ENCODE peak calls at places on chromosomes 12 and 14, in ten cellular contexts. One of them, this sample, is unnamed.

GRCh38 chr12:57722716-57723629 is 15.6 kb downstream of the AGAP2 start:
- DNase-seq in non-pigmented ciliary epithelial cell: no peak
- DNase-seq in left ventricle myocardium inferior: no peak
- DNase-seq in cardiac muscle cell: no peak
- DNase-seq in activated B cell treated with CpG ODN at 0.5 μM for 24 hours: no peak
- DNase-seq in upper lobe of right lung: no peak
- DNase-seq in Caki2: no peak
- DNase-seq in naive thymus-derived CD8-positive, alpha-beta T cell: no peak
- DNase-seq in lower leg skin: no peak
- DNase-seq in BE2C: no peak
- DNase-seq in this sample: no peak

GRCh38 chr12:92297932-92298681 is 152.5 kb upstream of the BTG1 start:
- DNase-seq in left ventricle myocardium inferior: no peak
- DNase-seq in Caki2: no peak
- DNase-seq in non-pigmented ciliary epithelial cell: peak
- DNase-seq in cardiac muscle cell: no peak
- DNase-seq in lower leg skin: peak
- DNase-seq in BE2C: no peak
- DNase-seq in upper lobe of right lung: no peak
- DNase-seq in activated B cell treated with CpG ODN at 0.5 μM for 24 hours: no peak
- DNase-seq in naive thymus-derived CD8-positive, alpha-beta T cell: no peak
- DNase-seq in this sample: no peak

GRCh38 chr12:92439397-92439779 is 263.4 kb upstream of the PLEKHG7 start:
- DNase-seq in activated B cell treated with CpG ODN at 0.5 μM for 24 hours: no peak
- DNase-seq in BE2C: no peak
- DNase-seq in upper lobe of right lung: no peak
- DNase-seq in non-pigmented ciliary epithelial cell: no peak
- DNase-seq in naive thymus-derived CD8-positive, alpha-beta T cell: no peak
- DNase-seq in cardiac muscle cell: no peak
- DNase-seq in lower leg skin: peak
- DNase-seq in Caki2: no peak
- DNase-seq in left ventricle myocardium inferior: no peak
- DNase-seq in this sample: no peak

GRCh38 chr14:103296987-103297386 is 37.0 kb upstream of the EIF5 start:
- DNase-seq in cardiac muscle cell: no peak
- DNase-seq in non-pigmented ciliary epithelial cell: no peak
- DNase-seq in activated B cell treated with CpG ODN at 0.5 μM for 24 hours: no peak
- DNase-seq in lower leg skin: no peak
- DNase-seq in left ventricle myocardium inferior: no peak
- DNase-seq in naive thymus-derived CD8-positive, alpha-beta T cell: no peak
- DNase-seq in BE2C: no peak
- DNase-seq in upper lobe of right lung: no peak
- DNase-seq in Caki2: no peak
- DNase-seq in this sample: no peak

GRCh38 chr12:48972213-48973021 is 882 bp upstream of the WNT10B start:
- DNase-seq in activated B cell treated with CpG ODN at 0.5 μM for 24 hours: no peak
- DNase-seq in BE2C: no peak
- DNase-seq in naive thymus-derived CD8-positive, alpha-beta T cell: no peak
- DNase-seq in left ventricle myocardium inferior: no peak
- DNase-seq in Caki2: no peak
- DNase-seq in lower leg skin: no peak
- DNase-seq in upper lobe of right lung: no peak
- DNase-seq in non-pigmented ciliary epithelial cell: no peak
- DNase-seq in cardiac muscle cell: no peak
- DNase-seq in this sample: no peak

GRCh38 chr12:53999596-54000104 is 311 bp upstream of the HOXC9 start:
- DNase-seq in activated B cell treated with CpG ODN at 0.5 μM for 24 hours: no peak
- DNase-seq in Caki2: peak
- DNase-seq in upper lobe of right lung: peak
- DNase-seq in cardiac muscle cell: no peak
- DNase-seq in lower leg skin: peak
- DNase-seq in naive thymus-derived CD8-positive, alpha-beta T cell: no peak
- DNase-seq in non-pigmented ciliary epithelial cell: no peak
- DNase-seq in BE2C: peak
- DNase-seq in left ventricle myocardium inferior: no peak
- DNase-seq in this sample: peak

GRCh38 chr12:64039285-64039871 is 182.7 kb downstream of the KICS2 start:
- DNase-seq in cardiac muscle cell: peak
- DNase-seq in upper lobe of right lung: no peak
- DNase-seq in BE2C: no peak
- DNase-seq in activated B cell treated with CpG ODN at 0.5 μM for 24 hours: no peak
- DNase-seq in left ventricle myocardium inferior: no peak
- DNase-seq in naive thymus-derived CD8-positive, alpha-beta T cell: no peak
- DNase-seq in Caki2: peak
- DNase-seq in lower leg skin: no peak
- DNase-seq in non-pigmented ciliary epithelial cell: no peak
- DNase-seq in this sample: no peak

GRCh38 chr12:120740871-120741270 is 15.2 kb downstream of the ACADS start:
- DNase-seq in naive thymus-derived CD8-positive, alpha-beta T cell: no peak
- DNase-seq in lower leg skin: no peak
- DNase-seq in upper lobe of right lung: no peak
- DNase-seq in Caki2: no peak
- DNase-seq in BE2C: no peak
- DNase-seq in activated B cell treated with CpG ODN at 0.5 μM for 24 hours: no peak
- DNase-seq in non-pigmented ciliary epithelial cell: no peak
- DNase-seq in cardiac muscle cell: no peak
- DNase-seq in left ventricle myocardium inferior: no peak
- DNase-seq in this sample: no peak

GRCh38 chr14:47366006-47366405 is 309.4 kb downstream of the MDGA2 start:
- DNase-seq in upper lobe of right lung: no peak
- DNase-seq in Caki2: no peak
- DNase-seq in naive thymus-derived CD8-positive, alpha-beta T cell: no peak
- DNase-seq in lower leg skin: no peak
- DNase-seq in activated B cell treated with CpG ODN at 0.5 μM for 24 hours: no peak
- DNase-seq in cardiac muscle cell: no peak
- DNase-seq in BE2C: no peak
- DNase-seq in non-pigmented ciliary epithelial cell: no peak
- DNase-seq in left ventricle myocardium inferior: no peak
- DNase-seq in this sample: no peak

GRCh38 chr12:24280085-24280842 is 330.8 kb upstream of the SOX5 start:
- DNase-seq in Caki2: no peak
- DNase-seq in upper lobe of right lung: no peak
- DNase-seq in non-pigmented ciliary epithelial cell: no peak
- DNase-seq in cardiac muscle cell: no peak
- DNase-seq in lower leg skin: no peak
- DNase-seq in naive thymus-derived CD8-positive, alpha-beta T cell: no peak
- DNase-seq in BE2C: no peak
- DNase-seq in left ventricle myocardium inferior: no peak
- DNase-seq in activated B cell treated with CpG ODN at 0.5 μM for 24 hours: no peak
- DNase-seq in this sample: no peak

GRCh38 chr12:109581856-109582255 is 8.3 kb downstream of the MVK start:
- DNase-seq in activated B cell treated with CpG ODN at 0.5 μM for 24 hours: no peak
- DNase-seq in cardiac muscle cell: no peak
- DNase-seq in BE2C: no peak
- DNase-seq in naive thymus-derived CD8-positive, alpha-beta T cell: no peak
- DNase-seq in upper lobe of right lung: no peak
- DNase-seq in non-pigmented ciliary epithelial cell: peak
- DNase-seq in lower leg skin: no peak
- DNase-seq in Caki2: peak
- DNase-seq in left ventricle myocardium inferior: no peak
- DNase-seq in this sample: no peak

GRCh38 chr12:108609535-108610335 is 11.9 kb upstream of the TMEM119 start:
- DNase-seq in non-pigmented ciliary epithelial cell: no peak
- DNase-seq in naive thymus-derived CD8-positive, alpha-beta T cell: no peak
- DNase-seq in left ventricle myocardium inferior: peak
- DNase-seq in BE2C: no peak
- DNase-seq in cardiac muscle cell: peak
- DNase-seq in upper lobe of right lung: no peak
- DNase-seq in activated B cell treated with CpG ODN at 0.5 μM for 24 hours: no peak
- DNase-seq in Caki2: no peak
- DNase-seq in lower leg skin: peak
- DNase-seq in this sample: no peak

This sample was measured in nephron progenitor cell.